ENCODE peak calls at places on chromosome 5, in four cellular contexts. One of them, this sample, is unnamed.

GRCh38 chr5:39384271-39384670 is 20.0 kb upstream of the C9 start:
- DNase-seq in foreskin fibroblast: no peak
- DNase-seq in B cell: no peak
- DNase-seq in Peyer's patch: no peak
- DNase-seq in this sample: no peak

GRCh38 chr5:180784497-180785097 is 18.0 kb downstream of the MGAT1 start:
- DNase-seq in B cell: peak; percentile 77
- DNase-seq in Peyer's patch: peak; percentile 91
- DNase-seq in foreskin fibroblast: peak; percentile 82
- DNase-seq in this sample: peak; percentile 74

GRCh38 chr5:155839251-155840037 is 487.5 kb upstream of the SGCD start:
- DNase-seq in foreskin fibroblast: no peak
- DNase-seq in Peyer's patch: no peak
- DNase-seq in B cell: no peak
- DNase-seq in this sample: no peak

GRCh38 chr5:80182802-80183645 is 72.8 kb downstream of the SERINC5 start:
- DNase-seq in B cell: peak; percentile 19
- DNase-seq in foreskin fibroblast: no peak
- DNase-seq in Peyer's patch: no peak
- DNase-seq in this sample: no peak

GRCh38 chr5:50967388-50968039 is 301.1 kb downstream of the PARP8 start:
- DNase-seq in B cell: peak; percentile 37
- DNase-seq in foreskin fibroblast: no peak
- DNase-seq in Peyer's patch: peak; percentile 58
- DNase-seq in this sample: no peak

GRCh38 chr5:15425802-15426201 is 74.2 kb upstream of the FBXL7 start:
- DNase-seq in B cell: no peak
- DNase-seq in Peyer's patch: no peak
- DNase-seq in foreskin fibroblast: no peak
- DNase-seq in this sample: no peak

GRCh38 chr5:51227963-51228515 is 155.2 kb upstream of the ISL1 start:
- DNase-seq in foreskin fibroblast: no peak
- DNase-seq in Peyer's patch: no peak
- DNase-seq in B cell: no peak
- DNase-seq in this sample: no peak

GRCh38 chr5:169648725-169649124 is 11.7 kb downstream of the DOCK2 start:
- DNase-seq in foreskin fibroblast: no peak
- DNase-seq in B cell: no peak
- DNase-seq in Peyer's patch: no peak
- DNase-seq in this sample: no peak

GRCh38 chr5:143397302-143398052 is 6.0 kb downstream of the NR3C1 start:
- DNase-seq in B cell: no peak
- DNase-seq in Peyer's patch: no peak
- DNase-seq in foreskin fibroblast: no peak
- DNase-seq in this sample: no peak

GRCh38 chr5:174084691-174085154 is 39.2 kb downstream of the NSG2 start:
- DNase-seq in B cell: no peak
- DNase-seq in foreskin fibroblast: no peak
- DNase-seq in Peyer's patch: no peak
- DNase-seq in this sample: no peak

GRCh38 chr5:62093981-62094380 is 212.0 kb upstream of the KIF2A start:
- DNase-seq in Peyer's patch: no peak
- DNase-seq in foreskin fibroblast: no peak
- DNase-seq in B cell: no peak
- DNase-seq in this sample: peak; percentile 20

GRCh38 chr5:173727839-173728778 is 111.7 kb upstream of the BOD1 start:
- DNase-seq in B cell: no peak
- DNase-seq in Peyer's patch: no peak
- DNase-seq in foreskin fibroblast: no peak
- DNase-seq in this sample: no peak

GRCh38 chr5:57173026-57173317 is 887 bp upstream of the GPBP1 start:
- DNase-seq in foreskin fibroblast: no peak
- DNase-seq in B cell: no peak
- DNase-seq in Peyer's patch: no peak
- DNase-seq in this sample: no peak

GRCh38 chr5:146877178-146877681 is 1.3 kb downstream of the PPP2R2B start:
- DNase-seq in B cell: no peak
- DNase-seq in Peyer's patch: no peak
- DNase-seq in foreskin fibroblast: no peak
- DNase-seq in this sample: no peak

GRCh38 chr5:142295960-142296860 is 28.6 kb downstream of the SPRY4 start:
- DNase-seq in Peyer's patch: no peak
- DNase-seq in foreskin fibroblast: no peak
- DNase-seq in B cell: no peak
- DNase-seq in this sample: no peak

GRCh38 chr5:74067748-74068541 is 441.9 kb downstream of the ARHGEF28 start:
- DNase-seq in Peyer's patch: no peak
- DNase-seq in B cell: no peak
- DNase-seq in foreskin fibroblast: peak; percentile 7
- DNase-seq in this sample: no peak

GRCh38 chr5:38433160-38433861 is 123.1 kb downstream of the LIFR start:
- DNase-seq in B cell: no peak
- DNase-seq in foreskin fibroblast: peak; percentile 74
- DNase-seq in Peyer's patch: no peak
- DNase-seq in this sample: no peak

GRCh38 chr5:73030995-73031394 is 75.2 kb downstream of the FCHO2 start:
- DNase-seq in Peyer's patch: no peak
- DNase-seq in B cell: no peak
- DNase-seq in foreskin fibroblast: peak; percentile 84
- DNase-seq in this sample: no peak

GRCh38 chr5:44002381-44002901 is 386.8 kb downstream of the FGF10 start:
- DNase-seq in Peyer's patch: no peak
- DNase-seq in foreskin fibroblast: peak; percentile 45
- DNase-seq in B cell: no peak
- DNase-seq in this sample: peak; percentile 3

GRCh38 chr5:134003957-134004625 is 684 bp downstream of the VDAC1 start:
- DNase-seq in foreskin fibroblast: peak; percentile 59
- DNase-seq in Peyer's patch: peak; percentile 73
- DNase-seq in B cell: peak; percentile 68
- DNase-seq in this sample: peak; percentile 7

GRCh38 chr5:57817924-57818323 is 335.3 kb upstream of the ACTBL2 start:
- DNase-seq in B cell: no peak
- DNase-seq in foreskin fibroblast: no peak
- DNase-seq in Peyer's patch: no peak
- DNase-seq in this sample: no peak

GRCh38 chr5:156473271-156473935 is 146.4 kb downstream of the SGCD start:
- DNase-seq in B cell: no peak
- DNase-seq in Peyer's patch: no peak
- DNase-seq in foreskin fibroblast: peak; percentile 1
- DNase-seq in this sample: no peak

GRCh38 chr5:16934123-16934522 is 2.0 kb downstream of the MYO10 start:
- DNase-seq in foreskin fibroblast: peak; percentile 71
- DNase-seq in Peyer's patch: peak; percentile 82
- DNase-seq in B cell: peak; percentile 24
- DNase-seq in this sample: no peak
- TF ChIP-seq CTCF in foreskin fibroblast: peak; percentile 92
- TF ChIP-seq CTCF in Peyer's patch: peak; percentile 78
- TF ChIP-seq CTCF in B cell: peak; percentile 46
- TF ChIP-seq CTCF in this sample: peak; percentile 97

DNA sequence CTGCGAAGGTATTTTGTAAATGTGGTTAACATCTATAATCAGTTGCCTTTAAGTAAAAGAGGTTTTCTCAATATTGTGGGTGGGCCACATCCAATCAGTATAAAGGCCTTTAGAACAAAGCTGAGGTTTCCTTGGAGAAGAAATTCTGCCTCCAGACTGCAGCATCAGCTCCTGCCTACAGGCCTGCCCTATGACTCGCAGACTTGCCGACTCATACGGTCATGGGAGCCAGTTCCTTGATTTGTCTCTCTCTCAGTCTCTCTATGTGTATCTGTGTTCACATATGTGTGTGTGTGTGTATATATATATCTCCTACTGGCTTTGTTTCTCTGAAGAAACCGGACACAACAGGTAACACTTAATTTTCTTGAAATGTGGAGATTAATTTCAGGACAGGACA is 45.3 kb downstream of the SLC36A1 start:
- DNase-seq in B cell: no peak
- DNase-seq in Peyer's patch: no peak
- DNase-seq in foreskin fibroblast: peak; percentile 76
- DNase-seq in this sample: no peak
- TF ChIP-seq CTCF in B cell: no peak
- TF ChIP-seq CTCF in Peyer's patch: no peak
- TF ChIP-seq CTCF in foreskin fibroblast: no peak
- TF ChIP-seq CTCF in this sample: no peak

GRCh38 chr5:2754621-2755370 is 3.3 kb upstream of the IRX2 start:
- DNase-seq in B cell: no peak
- DNase-seq in Peyer's patch: no peak
- DNase-seq in foreskin fibroblast: peak; percentile 28
- DNase-seq in this sample: no peak
- TF ChIP-seq CTCF in B cell: no peak
- TF ChIP-seq CTCF in Peyer's patch: no peak
- TF ChIP-seq CTCF in foreskin fibroblast: no peak
- TF ChIP-seq CTCF in this sample: peak; percentile 1

GRCh38 chr5:151890299-151890698 is 34.4 kb downstream of the GLRA1 start:
- DNase-seq in B cell: no peak
- DNase-seq in Peyer's patch: no peak
- DNase-seq in foreskin fibroblast: no peak
- DNase-seq in this sample: no peak
- TF ChIP-seq CTCF in B cell: no peak
- TF ChIP-seq CTCF in Peyer's patch: no peak
- TF ChIP-seq CTCF in foreskin fibroblast: no peak
- TF ChIP-seq CTCF in this sample: no peak

GRCh38 chr5:172703952-172704351 is 62.9 kb downstream of the NEURL1B start:
- DNase-seq in foreskin fibroblast: no peak
- DNase-seq in Peyer's patch: no peak
- DNase-seq in B cell: no peak
- DNase-seq in this sample: no peak

GRCh38 chr5:172707285-172708182 is 63.5 kb downstream of the DUSP1 start:
- DNase-seq in B cell: no peak
- DNase-seq in foreskin fibroblast: peak; percentile 73
- DNase-seq in Peyer's patch: no peak
- DNase-seq in this sample: no peak

GRCh38 chr5:172708183-172708505 is 62.9 kb downstream of the DUSP1 start:
- DNase-seq in Peyer's patch: no peak
- DNase-seq in foreskin fibroblast: no peak
- DNase-seq in B cell: no peak
- DNase-seq in this sample: no peak

GRCh38 chr5:172706796-172707195 is 64.2 kb downstream of the DUSP1 start:
- DNase-seq in foreskin fibroblast: no peak
- DNase-seq in Peyer's patch: no peak
- DNase-seq in B cell: no peak
- DNase-seq in this sample: no peak

GRCh38 chr5:172705576-172706084 is 64.6 kb downstream of the NEURL1B start:
- DNase-seq in foreskin fibroblast: no peak
- DNase-seq in Peyer's patch: no peak
- DNase-seq in B cell: no peak
- DNase-seq in this sample: no peak
- TF ChIP-seq CTCF in foreskin fibroblast: no peak
- TF ChIP-seq CTCF in Peyer's patch: no peak
- TF ChIP-seq CTCF in B cell: no peak
- TF ChIP-seq CTCF in this sample: no peak

GRCh38 chr5:165497707-165498106 is 1992.3 kb downstream of the MAT2B start:
- DNase-seq in Peyer's patch: no peak
- DNase-seq in foreskin fibroblast: no peak
- DNase-seq in B cell: peak; percentile 4
- DNase-seq in this sample: no peak
- TF ChIP-seq CTCF in Peyer's patch: no peak
- TF ChIP-seq CTCF in foreskin fibroblast: no peak
- TF ChIP-seq CTCF in B cell: no peak
- TF ChIP-seq CTCF in this sample: no peak